ENCODE peak calls at places on chromosomes 3 and 15, in four cellular contexts. One of them, this sample, is unnamed.

GRCh38 chr15:84752700-84753099 is 4.3 kb downstream of the ZNF592 start:
- DNase-seq in foreskin fibroblast: peak
- DNase-seq in AG09319: no peak
- DNase-seq in epithelial cell of esophagus: no peak
- DNase-seq in this sample: peak

GRCh38 chr3:13353936-13354542 is 66.1 kb downstream of the NUP210 start:
- DNase-seq in epithelial cell of esophagus: no peak
- DNase-seq in foreskin fibroblast: no peak
- DNase-seq in AG09319: no peak
- DNase-seq in this sample: no peak

GRCh38 chr3:169147246-169148008 is 516.1 kb downstream of the MECOM start:
- DNase-seq in epithelial cell of esophagus: peak
- DNase-seq in AG09319: peak
- DNase-seq in foreskin fibroblast: peak
- DNase-seq in this sample: peak

GRCh38 chr3:34305266-34305665 is 506.8 kb downstream of the PDCD6IP start:
- DNase-seq in AG09319: no peak
- DNase-seq in epithelial cell of esophagus: peak
- DNase-seq in foreskin fibroblast: no peak
- DNase-seq in this sample: no peak

GRCh38 chr3:126136428-126137220 is 43.8 kb downstream of the ALDH1L1 start:
- DNase-seq in AG09319: no peak
- DNase-seq in foreskin fibroblast: no peak
- DNase-seq in epithelial cell of esophagus: no peak
- DNase-seq in this sample: no peak

GRCh38 chr3:37989821-37990480 is 635 bp upstream of the VILL start:
- DNase-seq in epithelial cell of esophagus: no peak
- DNase-seq in AG09319: no peak
- DNase-seq in foreskin fibroblast: no peak
- DNase-seq in this sample: no peak

GRCh38 chr3:184332370-184333090 is 4.9 kb upstream of the FAM131A start:
- DNase-seq in foreskin fibroblast: peak
- DNase-seq in epithelial cell of esophagus: peak
- DNase-seq in AG09319: no peak
- DNase-seq in this sample: no peak

GRCh38 chr15:93245616-93246122 is 156.7 kb upstream of the RGMA start:
- DNase-seq in foreskin fibroblast: no peak
- DNase-seq in epithelial cell of esophagus: no peak
- DNase-seq in AG09319: no peak
- DNase-seq in this sample: no peak

GRCh38 chr3:191066669-191067068 is 132.4 kb upstream of the OSTN start:
- DNase-seq in foreskin fibroblast: no peak
- DNase-seq in epithelial cell of esophagus: peak
- DNase-seq in AG09319: no peak
- DNase-seq in this sample: no peak

GRCh38 chr15:73325191-73325980 is 43.4 kb downstream of the HCN4 start:
- DNase-seq in AG09319: no peak
- DNase-seq in foreskin fibroblast: no peak
- DNase-seq in epithelial cell of esophagus: no peak
- DNase-seq in this sample: no peak

GRCh38 chr15:90600954-90601353 is 71.2 kb downstream of the CRTC3 start:
- DNase-seq in epithelial cell of esophagus: no peak
- DNase-seq in AG09319: no peak
- DNase-seq in foreskin fibroblast: no peak
- DNase-seq in this sample: peak

GRCh38 chr15:90606641-90607040 is 76.9 kb downstream of the CRTC3 start:
- DNase-seq in foreskin fibroblast: no peak
- DNase-seq in AG09319: no peak
- DNase-seq in epithelial cell of esophagus: no peak
- DNase-seq in this sample: no peak

GRCh38 chr15:90607361-90607760 is 77.6 kb downstream of the CRTC3 start:
- DNase-seq in AG09319: no peak
- DNase-seq in foreskin fibroblast: no peak
- DNase-seq in epithelial cell of esophagus: no peak
- DNase-seq in this sample: no peak

GRCh38 chr15:90599639-90600038 is 69.9 kb downstream of the CRTC3 start:
- DNase-seq in foreskin fibroblast: no peak
- DNase-seq in AG09319: no peak
- DNase-seq in epithelial cell of esophagus: no peak
- DNase-seq in this sample: no peak

DNA sequence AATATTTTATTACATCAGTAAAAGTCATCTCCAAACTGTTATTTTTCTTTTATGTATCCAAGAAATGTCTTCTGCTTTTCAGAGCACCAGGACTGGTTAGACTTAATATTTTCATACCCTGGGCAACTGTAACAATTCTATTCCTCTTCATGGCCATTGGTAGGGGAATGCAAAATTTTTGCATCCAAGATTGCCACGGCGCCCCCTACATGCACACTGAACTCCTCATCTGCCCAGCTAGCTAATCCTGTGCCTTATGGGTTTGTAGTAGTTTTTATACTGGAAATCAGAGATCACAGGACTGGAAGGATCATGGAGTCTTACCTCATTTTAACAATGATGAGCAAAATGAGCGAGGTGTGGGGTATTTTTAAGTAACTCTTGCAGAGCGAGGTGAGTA is 74.2 kb downstream of the CRTC3 start:
- DNase-seq in foreskin fibroblast: peak
- DNase-seq in AG09319: no peak
- DNase-seq in epithelial cell of esophagus: peak
- DNase-seq in this sample: no peak
- TF ChIP-seq CTCF in foreskin fibroblast: peak
- TF ChIP-seq CTCF in AG09319: peak
- TF ChIP-seq CTCF in epithelial cell of esophagus: peak
- TF ChIP-seq CTCF in this sample: no peak

DNA sequence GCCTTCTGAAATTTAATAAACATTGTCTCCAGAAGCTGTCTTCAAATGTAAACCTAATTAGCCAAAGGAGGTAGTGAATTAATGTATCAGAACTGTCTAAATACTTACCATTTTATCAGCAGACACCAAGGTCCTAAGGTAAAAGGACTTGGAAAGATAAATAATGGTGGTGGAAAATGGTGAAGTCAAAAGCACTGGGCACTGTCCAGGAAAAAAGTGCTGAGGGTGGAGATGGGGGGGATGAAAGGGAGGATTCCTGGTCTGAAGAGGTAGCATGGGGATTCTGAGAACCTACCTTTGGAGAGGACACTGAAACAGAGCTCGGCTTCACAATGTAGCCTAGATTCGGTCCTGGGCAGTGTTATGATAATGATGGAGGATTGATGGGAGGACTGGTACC is 149.0 kb upstream of the DPH6 start:
- DNase-seq in foreskin fibroblast: no peak
- DNase-seq in epithelial cell of esophagus: no peak
- DNase-seq in AG09319: no peak
- DNase-seq in this sample: no peak
- TF ChIP-seq CTCF in foreskin fibroblast: no peak
- TF ChIP-seq CTCF in epithelial cell of esophagus: no peak
- TF ChIP-seq CTCF in AG09319: no peak
- TF ChIP-seq CTCF in this sample: no peak

GRCh38 chr3:187293514-187293870 is 2.0 kb upstream of the MASP1 start:
- DNase-seq in AG09319: no peak
- DNase-seq in foreskin fibroblast: no peak
- DNase-seq in epithelial cell of esophagus: no peak
- DNase-seq in this sample: no peak

GRCh38 chr3:187293977-187294376 is 2.4 kb upstream of the MASP1 start:
- DNase-seq in AG09319: no peak
- DNase-seq in epithelial cell of esophagus: no peak
- DNase-seq in foreskin fibroblast: peak
- DNase-seq in this sample: no peak

GRCh38 chr3:187296915-187297314 is 5.4 kb upstream of the MASP1 start:
- DNase-seq in epithelial cell of esophagus: no peak
- DNase-seq in AG09319: no peak
- DNase-seq in foreskin fibroblast: no peak
- DNase-seq in this sample: no peak

GRCh38 chr3:187296058-187296457 is 4.5 kb upstream of the MASP1 start:
- DNase-seq in AG09319: no peak
- DNase-seq in foreskin fibroblast: no peak
- DNase-seq in epithelial cell of esophagus: no peak
- DNase-seq in this sample: no peak

DNA sequence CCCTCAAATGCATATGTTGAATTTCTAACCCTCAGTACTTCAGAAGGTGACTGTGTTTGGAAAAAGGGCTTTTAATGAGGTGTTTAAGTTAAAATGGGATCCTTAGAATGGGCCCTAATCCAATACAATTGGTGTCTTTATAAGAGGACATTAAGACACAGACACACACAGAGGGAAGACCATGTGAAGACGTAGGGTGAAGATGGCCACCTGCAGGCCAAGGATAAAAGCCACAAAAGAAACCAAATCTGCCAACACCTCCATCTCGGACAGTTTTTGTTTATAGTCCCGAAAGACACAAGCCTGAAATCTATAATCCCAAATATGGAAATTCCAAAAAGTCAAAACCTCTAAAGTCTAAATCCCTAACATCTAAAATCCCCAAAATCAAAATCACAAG is 4.1 kb upstream of the MASP1 start:
- DNase-seq in foreskin fibroblast: no peak
- DNase-seq in epithelial cell of esophagus: no peak
- DNase-seq in AG09319: no peak
- DNase-seq in this sample: no peak
- TF ChIP-seq CTCF in foreskin fibroblast: no peak
- TF ChIP-seq CTCF in epithelial cell of esophagus: peak
- TF ChIP-seq CTCF in AG09319: no peak
- TF ChIP-seq CTCF in this sample: no peak

GRCh38 chr3:66372681-66373350 is 128.0 kb downstream of the LRIG1 start:
- DNase-seq in foreskin fibroblast: no peak
- DNase-seq in epithelial cell of esophagus: peak
- DNase-seq in AG09319: no peak
- DNase-seq in this sample: no peak
- TF ChIP-seq CTCF in foreskin fibroblast: peak
- TF ChIP-seq CTCF in epithelial cell of esophagus: peak
- TF ChIP-seq CTCF in AG09319: peak
- TF ChIP-seq CTCF in this sample: no peak

GRCh38 chr3:164332856-164333802 is 745.2 kb downstream of the SI start:
- DNase-seq in foreskin fibroblast: no peak
- DNase-seq in epithelial cell of esophagus: no peak
- DNase-seq in AG09319: no peak
- DNase-seq in this sample: no peak
- TF ChIP-seq CTCF in foreskin fibroblast: no peak
- TF ChIP-seq CTCF in epithelial cell of esophagus: no peak
- TF ChIP-seq CTCF in AG09319: peak
- TF ChIP-seq CTCF in this sample: no peak

GRCh38 chr15:69662668-69663000 is 210.0 kb downstream of the RPLP1 start:
- DNase-seq in epithelial cell of esophagus: no peak
- DNase-seq in AG09319: no peak
- DNase-seq in foreskin fibroblast: no peak
- DNase-seq in this sample: no peak
- TF ChIP-seq CTCF in epithelial cell of esophagus: no peak
- TF ChIP-seq CTCF in AG09319: no peak
- TF ChIP-seq CTCF in foreskin fibroblast: no peak
- TF ChIP-seq CTCF in this sample: no peak

GRCh38 chr3:58333206-58334012 is 717 bp downstream of the PXK start:
- DNase-seq in epithelial cell of esophagus: peak
- DNase-seq in foreskin fibroblast: no peak
- DNase-seq in AG09319: no peak
- DNase-seq in this sample: peak
- TF ChIP-seq CTCF in epithelial cell of esophagus: no peak
- TF ChIP-seq CTCF in foreskin fibroblast: no peak
- TF ChIP-seq CTCF in AG09319: peak
- TF ChIP-seq CTCF in this sample: no peak

DNA sequence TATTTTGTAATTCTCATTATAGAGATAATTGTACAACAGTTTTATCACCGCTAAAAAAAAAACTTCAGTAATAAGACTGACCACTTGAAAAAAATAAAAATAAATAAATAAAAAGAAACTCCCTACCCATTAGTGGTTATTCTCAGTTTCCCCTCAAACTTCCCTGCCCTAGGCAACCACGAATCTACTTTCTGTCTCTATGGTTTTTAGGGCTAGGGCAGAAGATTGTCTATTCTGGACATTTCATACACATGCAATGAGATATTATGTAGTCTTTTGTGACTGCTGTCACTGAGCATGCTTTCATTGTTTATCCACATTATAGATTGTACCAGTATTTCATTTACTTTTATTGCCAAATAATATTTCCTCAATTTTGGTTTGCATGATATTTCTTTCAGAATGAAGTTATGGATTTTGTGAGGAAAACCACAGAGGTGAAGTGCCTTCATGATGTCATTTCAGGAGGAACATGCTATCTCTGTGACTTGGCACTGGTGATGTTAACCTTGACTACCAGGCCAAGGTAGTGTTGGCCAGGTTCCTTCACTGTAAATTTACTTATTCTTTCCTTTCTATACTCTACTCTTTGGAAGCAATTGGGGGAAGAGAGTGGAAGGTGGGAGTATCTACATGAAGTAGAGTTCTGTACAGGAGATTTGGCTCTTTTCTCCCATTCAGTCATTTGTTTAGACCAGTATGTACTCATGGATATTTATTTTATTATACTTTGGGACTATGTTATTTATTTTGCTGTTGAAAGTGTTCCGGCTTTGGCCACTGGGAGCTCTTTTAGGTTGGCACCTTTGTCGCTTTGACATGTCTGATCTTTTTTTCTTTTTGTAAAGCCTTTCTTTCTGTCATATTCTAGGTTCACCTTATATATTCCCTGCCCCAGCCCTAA is 86.3 kb downstream of the GMPS start:
- DNase-seq in foreskin fibroblast: no peak
- DNase-seq in epithelial cell of esophagus: no peak
- DNase-seq in AG09319: no peak
- DNase-seq in this sample: no peak
- TF ChIP-seq CTCF in foreskin fibroblast: no peak
- TF ChIP-seq CTCF in epithelial cell of esophagus: no peak
- TF ChIP-seq CTCF in AG09319: no peak
- TF ChIP-seq CTCF in this sample: no peak

GRCh38 chr15:78434134-78434533 is 3.9 kb upstream of the IREB2 start:
- DNase-seq in foreskin fibroblast: no peak
- DNase-seq in epithelial cell of esophagus: no peak
- DNase-seq in AG09319: no peak
- DNase-seq in this sample: no peak

GRCh38 chr15:78437107-78437761 is 782 bp upstream of the IREB2 start:
- DNase-seq in AG09319: no peak
- DNase-seq in foreskin fibroblast: no peak
- DNase-seq in epithelial cell of esophagus: no peak
- DNase-seq in this sample: no peak

GRCh38 chr15:78440375-78441373 is 2.7 kb downstream of the IREB2 start:
- DNase-seq in foreskin fibroblast: no peak
- DNase-seq in epithelial cell of esophagus: no peak
- DNase-seq in AG09319: no peak
- DNase-seq in this sample: no peak

GRCh38 chr15:78437762-78438594 is at the start of gene IREB2:
- DNase-seq in AG09319: peak
- DNase-seq in epithelial cell of esophagus: peak
- DNase-seq in foreskin fibroblast: peak
- DNase-seq in this sample: peak

GRCh38 chr15:78438595-78439285 is 724 bp downstream of the IREB2 start:
- DNase-seq in AG09319: no peak
- DNase-seq in epithelial cell of esophagus: peak
- DNase-seq in foreskin fibroblast: no peak
- DNase-seq in this sample: no peak
- TF ChIP-seq CTCF in AG09319: peak
- TF ChIP-seq CTCF in epithelial cell of esophagus: peak
- TF ChIP-seq CTCF in foreskin fibroblast: peak
- TF ChIP-seq CTCF in this sample: no peak